ENCODE peak calls at places on chromosomes 12 and 14, in seven cellular contexts. Z is head of caudate nucleus; K is COLO829; D is germinal center; S is NCI-H510A treated with DMSO at 0.1 percent for 48 hours; A is RPMI7951; B is activated CD4-positive, alpha-beta T cell treated with anti-CD3 and anti-CD28 coated beads, Interleukin-2, amount 10 ng/mL, durations not matched to agents 7 days and 5 days. N is an unnamed sample.

GRCh38 chr12:77855548-77855947 is 24.9 kb downstream of the NAV3 start:
- DNase-seq in D (no peak), Z (no peak), A (peak; percentile 23), K (no peak), S (peak; percentile 63), B (no peak), N (no peak)

GRCh38 chr14:76584271-76584702 is 177.0 kb upstream of the VASH1 start:
- DNase-seq in S (no peak), A (no peak), D (no peak), B (no peak), K (no peak), Z (no peak), N (no peak)

GRCh38 chr12:638948-639557 is 24.2 kb downstream of the NINJ2 start:
- DNase-seq in A (no peak), Z (no peak), S (no peak), D (no peak), K (no peak), B (no peak), N (peak; percentile 77)

GRCh38 chr14:60151715-60152114 is 13.5 kb downstream of the DHRS7 start:
- DNase-seq in K (peak; percentile 79), D (peak; percentile 61), Z (peak; percentile 81), B (peak; percentile 75), S (peak; percentile 69), A (peak; percentile 86), N (peak; percentile 58)

GRCh38 chr14:92659765-92660561 is 88.5 kb downstream of the LGMN start:
- DNase-seq in A (no peak), K (no peak), D (no peak), Z (peak; percentile 68), B (no peak), S (no peak), N (peak; percentile 71)

GRCh38 chr14:57573193-57573592 is 79.5 kb upstream of the CCDC198 start:
- DNase-seq in K (no peak), B (no peak), A (no peak), Z (no peak), S (no peak), D (no peak), N (no peak)

GRCh38 chr14:103354141-103354540 is 20.1 kb downstream of the EIF5 start:
- DNase-seq in S (no peak), K (no peak), Z (no peak), A (no peak), D (no peak), B (no peak), N (no peak)

GRCh38 chr14:30620178-30620577 is 1.9 kb upstream of the SCFD1 start:
- DNase-seq in K (no peak), Z (no peak), A (peak; percentile 50), S (no peak), B (no peak), D (peak; percentile 5), N (no peak)

GRCh38 chr12:111268738-111269572 is 99.9 kb downstream of the PHETA1 start:
- DNase-seq in A (no peak), D (peak; percentile 51), K (no peak), Z (no peak), B (no peak), S (no peak), N (peak; percentile 12)